ENCODE peak calls at places on chromosomes 5 and 9, in seven cellular contexts. D, U, J, P, O, Y and W are unnamed samples.

GRCh38 chr9:30519756-30520155 is 1864.7 kb upstream of the ACO1 start:
- DNase-seq in D (no peak), U (peak; percentile 11), J (no peak), P (no peak), O (no peak), Y (no peak), W (no peak)

GRCh38 chr9:1094749-1095148 is 44.6 kb downstream of the DMRT2 start:
- DNase-seq in D (no peak), U (peak; percentile 77), J (no peak), P (no peak), O (no peak), Y (no peak), W (no peak)

GRCh38 chr9:95852059-95853032 is 23.1 kb upstream of the ERCC6L2 start:
- DNase-seq in D (no peak), U (peak; percentile 73), J (no peak), P (no peak), O (no peak), Y (no peak), W (no peak)

GRCh38 chr9:129320575-129321311 is 142.7 kb upstream of the IER5L start:
- DNase-seq in D (peak; percentile 89), U (peak; percentile 61), J (peak; percentile 78), P (peak; percentile 65), O (peak; percentile 87), Y (no peak), W (no peak)

GRCh38 chr9:70043285-70043684 is 363 bp upstream of the MAMDC2 start:
- DNase-seq in D (no peak), U (no peak), J (no peak), P (peak; percentile 89), O (no peak), Y (no peak), W (no peak)

GRCh38 chr9:21334603-21334968 is 618 bp downstream of the KLHL9 start:
- DNase-seq in D (no peak), U (no peak), J (no peak), P (peak; percentile 26), O (no peak), Y (no peak), W (no peak)

GRCh38 chr9:118918180-118918579 is 451.1 kb downstream of the BRINP1 start:
- DNase-seq in D (no peak), U (no peak), J (no peak), P (no peak), O (no peak), Y (no peak), W (no peak)

GRCh38 chr5:139919308-139919707 is 123.7 kb downstream of the PSD2 start:
- DNase-seq in D (no peak), U (no peak), J (no peak), P (no peak), O (no peak), Y (no peak), W (no peak)

GRCh38 chr9:99192786-99193465 is 28.8 kb downstream of the ALG2 start:
- DNase-seq in D (no peak), U (peak; percentile 16), J (no peak), P (no peak), O (no peak), Y (no peak), W (peak; percentile 34)

GRCh38 chr5:128304121-128304520 is 220.6 kb downstream of the SLC12A2 start:
- DNase-seq in D (no peak), U (peak; percentile 22), J (no peak), P (no peak), O (peak; percentile 19), Y (no peak), W (no peak)

GRCh38 chr5:61598140-61598539 is 266.1 kb downstream of the ZSWIM6 start:
- DNase-seq in D (no peak), U (no peak), J (no peak), P (no peak), O (no peak), Y (no peak), W (no peak)

GRCh38 chr9:105198763-105199339 is 45.6 kb upstream of the SLC44A1 start:
- DNase-seq in D (no peak), U (no peak), J (no peak), P (no peak), O (peak; percentile 8), Y (no peak), W (no peak)

GRCh38 chr9:114031037-114031436 is 47.1 kb downstream of the AMBP start:
- DNase-seq in D (no peak), U (no peak), J (no peak), P (no peak), O (no peak), Y (no peak), W (no peak)

GRCh38 chr9:101311759-101312420 is 72.9 kb downstream of the BAAT start:
- DNase-seq in D (peak; percentile 38), U (peak; percentile 78), J (peak; percentile 83), P (peak; percentile 89), O (peak; percentile 94), Y (peak; percentile 83), W (peak; percentile 85)

GRCh38 chr5:157555031-157555640 is 20.4 kb downstream of the ADAM19 start:
- DNase-seq in D (peak; percentile 63), U (no peak), J (no peak), P (no peak), O (no peak), Y (no peak), W (no peak)

DNA sequence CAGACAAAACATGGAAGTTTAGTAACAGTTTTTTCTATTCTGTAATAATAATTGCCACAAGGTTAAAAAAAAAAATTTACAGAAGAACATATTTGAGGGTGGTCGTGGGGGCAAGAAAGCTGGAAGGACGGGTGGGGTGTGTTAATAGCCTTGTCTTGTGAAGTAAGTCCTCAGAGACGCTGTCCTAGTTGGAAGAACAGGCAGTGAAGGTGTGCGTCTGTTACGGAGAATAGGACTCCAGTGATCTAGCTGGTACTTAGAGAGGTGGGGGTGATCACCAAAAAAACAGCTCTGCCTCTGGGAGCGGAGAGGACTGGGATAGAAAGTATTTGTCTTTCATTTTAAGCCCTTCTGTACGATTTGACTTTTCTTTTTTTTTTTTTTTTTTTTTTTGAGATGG is 17.7 kb downstream of the ABL1 start:
- DNase-seq in D (no peak), U (no peak), J (no peak), P (no peak), O (no peak), Y (no peak), W (no peak)
- H3K4me1 ChIP-seq in D (peaks cover 27% of the 10 kb centered on the region), U (peaks cover 8% of the 10 kb centered on the region), J (no peaks in the 10 kb centered on the region), P (no peaks in the 10 kb centered on the region), O (peaks cover 6% of the 10 kb centered on the region), Y (peaks cover 3% of the 10 kb centered on the region), W (no peaks in the 10 kb centered on the region)

DNA sequence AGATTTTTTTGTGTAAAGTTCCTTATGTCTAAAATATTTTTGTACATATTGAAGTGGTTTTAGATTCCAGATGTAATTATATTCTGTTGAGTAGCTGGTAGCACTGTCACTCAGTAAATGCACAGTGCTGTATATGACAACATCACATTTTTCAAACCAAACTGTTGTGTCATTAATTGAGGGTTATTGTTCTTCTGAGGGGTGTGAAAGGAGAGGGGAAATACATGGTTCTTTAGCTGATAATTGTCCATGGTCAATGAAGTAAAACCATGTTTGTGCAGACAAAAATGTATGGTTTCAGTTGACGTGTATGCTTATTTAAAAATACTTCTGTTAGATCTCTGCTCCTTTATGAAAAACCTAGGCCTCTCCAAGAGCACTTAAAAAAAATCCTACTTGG is 3.3 kb downstream of the ZNF462 start:
- DNase-seq in D (no peak), U (no peak), J (no peak), P (no peak), O (no peak), Y (no peak), W (no peak)
- TF ChIP-seq EZH2phosphoT487 in D (no peak), U (no peak), J (no peak), P (no peak), O (no peak), Y (no peak), W (no peak)

GRCh38 chr5:2199697-2200096 is 317.0 kb upstream of the IRX4 start:
- DNase-seq in D (no peak), U (no peak), J (no peak), P (no peak), O (no peak), Y (no peak), W (no peak)
- H3K4me3 ChIP-seq in D (no peak overlapping the region), U (no peak overlapping the region), J (no peak overlapping the region), P (no peak overlapping the region), O (no peak overlapping the region), Y (no peak overlapping the region), W (no peak overlapping the region)

DNA sequence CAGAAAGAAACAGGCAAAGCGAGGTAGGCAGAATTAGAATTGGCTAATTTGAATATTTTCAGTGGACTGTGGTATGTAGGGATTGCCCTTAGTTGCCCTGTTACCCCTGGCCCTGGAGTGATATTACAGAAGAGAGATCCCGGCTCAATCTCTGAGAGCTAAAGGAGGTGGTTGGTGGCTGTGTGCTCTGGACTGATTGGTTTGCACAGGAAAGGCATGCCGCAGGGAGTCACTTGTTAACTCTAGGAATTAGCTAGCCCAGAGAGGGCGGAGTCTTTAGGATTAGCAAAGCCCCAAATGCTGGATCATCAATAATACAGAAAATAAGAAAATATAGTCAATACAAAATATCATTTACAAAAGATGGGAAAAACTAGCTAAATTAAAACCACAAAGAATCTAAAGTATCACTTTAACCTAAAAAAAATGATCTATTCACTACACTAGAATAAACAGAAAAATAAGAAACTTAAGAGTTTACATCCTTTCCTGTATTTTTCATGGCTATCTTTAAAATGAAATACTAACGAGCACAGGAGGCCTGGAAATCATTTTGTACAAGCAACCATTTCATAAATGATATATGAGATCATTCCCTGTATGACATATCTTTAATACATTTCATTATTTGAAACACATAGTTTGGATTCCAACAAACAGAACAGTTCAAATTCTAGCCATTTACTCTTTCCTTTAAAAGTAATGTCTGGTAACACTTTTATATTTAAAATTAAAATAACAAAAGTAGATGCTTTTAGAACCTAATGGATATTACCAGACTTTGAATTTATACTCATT is 71.1 kb downstream of the GNAQ start:
- DNase-seq in D (no peak), U (no peak), J (no peak), P (peak; percentile 80), O (no peak), Y (no peak), W (no peak)
- H3K4me1 ChIP-seq in D (peaks cover 32% of the 10 kb centered on the region), U (no peaks in the 10 kb centered on the region), J (no peaks in the 10 kb centered on the region), P (peaks cover 41% of the 10 kb centered on the region), O (peaks cover 7% of the 10 kb centered on the region), Y (no peaks in the 10 kb centered on the region), W (no peaks in the 10 kb centered on the region)

DNA sequence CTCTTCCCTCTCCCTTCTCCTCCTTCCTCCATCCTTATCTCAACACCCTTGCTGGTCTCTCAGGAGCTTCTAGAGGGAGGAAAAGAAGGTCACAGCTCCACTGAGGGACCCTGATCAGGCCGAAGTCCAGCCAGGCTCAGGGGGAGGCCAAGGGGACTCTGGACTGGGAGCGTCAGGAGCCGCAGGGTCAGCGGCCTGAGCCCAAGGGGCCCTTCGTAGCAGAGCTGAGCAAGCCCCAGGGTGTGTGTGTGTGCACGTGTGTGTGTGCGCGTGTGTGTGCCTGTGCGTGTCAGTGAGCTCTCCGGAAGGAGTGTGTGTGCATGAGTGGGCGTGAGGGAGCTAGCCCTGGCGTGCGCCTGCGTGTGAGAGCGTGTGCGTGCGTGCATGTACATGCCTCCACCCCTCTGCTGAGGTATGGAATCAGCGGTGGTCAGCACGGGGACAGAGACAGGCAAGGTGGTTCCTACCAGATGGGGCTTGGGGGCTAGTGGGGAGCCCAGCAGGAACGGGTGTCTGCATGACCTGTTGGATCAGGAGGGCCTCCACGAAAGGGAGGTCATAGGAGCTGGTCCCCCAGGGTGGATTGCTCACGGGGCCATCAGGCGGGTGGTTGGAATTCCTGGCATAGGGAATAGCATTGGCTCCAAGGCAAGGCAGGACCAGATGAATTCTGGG is 10.0 kb upstream of the AGPAT2 start:
- DNase-seq in D (no peak), U (no peak), J (no peak), P (no peak), O (peak; percentile 76), Y (no peak), W (no peak)
- TF ChIP-seq EZH2phosphoT487 in D (no peak), U (no peak), J (no peak), P (no peak), O (no peak), Y (no peak), W (no peak)

GRCh38 chr5:138445547-138446271 is 6.9 kb downstream of the REEP2 start:
- DNase-seq in D (no peak), U (no peak), J (no peak), P (no peak), O (peak; percentile 5), Y (no peak), W (no peak)
- H3K4me3 ChIP-seq in D (no peak overlapping the region), U (no peak overlapping the region), J (no peak overlapping the region), P (no peak overlapping the region), O (no peak overlapping the region), Y (no peak overlapping the region), W (no peak overlapping the region)